ENCODE peak calls at places on chromosomes 3 and 15, in nine cellular contexts. X is IMR-90; W is tibial nerve; Q is naive thymus-derived CD4-positive, alpha-beta T cell; P is colonic mucosa; R is esophagus squamous epithelium; F is HAP-1; K is adrenal gland; G is sigmoid colon. T is an unnamed sample.
A peak's percentile ranks its signal among the peaks of the same experiment; 100 is the strongest.

GRCh38 chr15:85646538-85647091 is 148.1 kb downstream of the KLHL25 start:
- DNase-seq in R (no peak), W (no peak), Q (no peak), P (no peak), X (peak; percentile 93), K (no peak), G (no peak), F (no peak), T (no peak)

GRCh38 chr3:140148824-140149390 is 213.9 kb downstream of the CLSTN2 start:
- DNase-seq in X (no peak), F (no peak), G (no peak), P (no peak), K (no peak), R (no peak), W (no peak), Q (no peak), T (no peak)

GRCh38 chr3:56784452-56785001 is 17.2 kb downstream of the ARHGEF3 start:
- DNase-seq in R (no peak), F (no peak), G (no peak), X (no peak), W (no peak), Q (no peak), P (no peak), K (no peak), T (no peak)

GRCh38 chr15:26690778-26691177 is 82.1 kb downstream of the GABRB3 start:
- DNase-seq in R (no peak), P (no peak), F (no peak), K (no peak), G (no peak), Q (no peak), W (no peak), X (no peak), T (no peak)

GRCh38 chr3:133491481-133492059 is 81.9 kb upstream of the CDV3 start:
- DNase-seq in K (no peak), W (no peak), P (no peak), F (no peak), R (no peak), Q (no peak), X (no peak), G (no peak), T (no peak)

GRCh38 chr15:63502843-63503738 is 1.3 kb upstream of the USP3 start:
- DNase-seq in G (peak; percentile 95), F (no peak), K (peak; percentile 95), P (peak; percentile 97), Q (peak; percentile 61), X (peak; percentile 87), W (peak; percentile 81), R (peak; percentile 49), T (no peak)

GRCh38 chr3:186002884-186003472 is 65.2 kb upstream of the TRA2B start:
- DNase-seq in K (no peak), G (no peak), X (peak; percentile 48), P (no peak), Q (no peak), W (no peak), F (no peak), R (no peak), T (no peak)

GRCh38 chr15:58224068-58224467 is 85.9 kb downstream of the AQP9 start:
- DNase-seq in F (no peak), X (no peak), R (no peak), G (no peak), K (peak; percentile 52), W (no peak), Q (no peak), P (no peak), T (no peak)

GRCh38 chr15:29681946-29682345 is 140.3 kb downstream of the TJP1 start:
- DNase-seq in K (no peak), F (no peak), W (no peak), G (no peak), P (no peak), Q (no peak), X (no peak), R (no peak), T (no peak)

GRCh38 chr3:72887723-72888545 is at the start of gene GXYLT2:
- DNase-seq in R (no peak), Q (peak; percentile 3), F (peak; percentile 70), P (peak; percentile 76), W (peak; percentile 31), X (peak; percentile 71), K (peak; percentile 75), G (peak; percentile 83), T (peak; percentile 29)

DNA sequence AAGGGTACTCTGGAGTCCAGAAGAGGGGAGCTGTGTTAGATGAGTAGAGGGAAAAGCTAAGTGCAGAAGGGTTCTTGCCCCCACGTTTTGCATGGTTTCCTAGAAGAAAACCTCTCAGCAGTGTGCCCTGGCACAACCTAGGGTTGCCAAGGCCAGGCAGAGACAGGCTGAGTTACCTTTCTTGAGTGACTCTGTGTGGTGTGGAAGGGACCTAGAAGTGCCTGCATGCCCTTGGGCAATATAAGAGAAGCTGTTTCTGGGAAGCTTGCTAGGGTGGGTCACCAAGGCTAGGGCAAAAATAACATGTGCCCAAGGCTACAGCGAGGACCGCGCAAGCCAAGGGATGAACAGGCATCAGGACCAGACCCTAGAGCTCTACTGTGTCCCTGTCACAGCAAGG is 3.4 kb upstream of the SAMD7 start:
- DNase-seq in X (no peak), F (no peak), W (no peak), R (no peak), P (no peak), G (no peak), K (no peak), Q (no peak), T (no peak)
- H3K4me1 ChIP-seq in X (no peaks in the 10 kb centered on the region), F (peaks cover 14% of the 10 kb centered on the region), W (no peaks in the 10 kb centered on the region), R (no peaks in the 10 kb centered on the region), P (no peaks in the 10 kb centered on the region), G (no peaks in the 10 kb centered on the region), K (no peaks in the 10 kb centered on the region), Q (no peaks in the 10 kb centered on the region), T (no peaks in the 10 kb centered on the region)

DNA sequence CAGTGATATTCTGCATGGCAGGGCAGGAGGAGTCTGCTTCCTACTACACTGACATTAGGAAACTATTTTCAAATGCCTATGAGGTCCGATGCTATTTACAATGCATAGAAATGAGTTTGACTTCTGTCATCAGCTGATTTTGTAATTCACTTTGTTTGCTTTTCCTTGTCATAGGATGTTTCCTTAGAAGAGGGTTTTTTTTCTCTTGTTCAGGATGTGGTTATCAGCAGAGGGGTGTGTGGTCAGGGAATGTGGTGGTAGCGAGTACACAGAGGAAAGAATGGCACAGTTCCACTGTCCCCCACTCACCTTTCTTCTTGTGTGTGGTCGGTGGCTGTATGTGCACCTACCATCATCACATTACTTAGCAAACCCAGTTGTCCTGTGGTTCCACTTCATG is 231.5 kb downstream of the LRTM1 start:
- DNase-seq in Q (no peak), X (no peak), G (no peak), K (no peak), R (no peak), W (no peak), F (no peak), P (no peak), T (no peak)
- H3K4me1 ChIP-seq in Q (no peaks in the 10 kb centered on the region), X (no peaks in the 10 kb centered on the region), G (no peaks in the 10 kb centered on the region), K (no peaks in the 10 kb centered on the region), R (no peaks in the 10 kb centered on the region), W (no peaks in the 10 kb centered on the region), F (peaks cover 38% of the 10 kb centered on the region), P (no peaks in the 10 kb centered on the region), T (peaks cover 1% of the 10 kb centered on the region)

DNA sequence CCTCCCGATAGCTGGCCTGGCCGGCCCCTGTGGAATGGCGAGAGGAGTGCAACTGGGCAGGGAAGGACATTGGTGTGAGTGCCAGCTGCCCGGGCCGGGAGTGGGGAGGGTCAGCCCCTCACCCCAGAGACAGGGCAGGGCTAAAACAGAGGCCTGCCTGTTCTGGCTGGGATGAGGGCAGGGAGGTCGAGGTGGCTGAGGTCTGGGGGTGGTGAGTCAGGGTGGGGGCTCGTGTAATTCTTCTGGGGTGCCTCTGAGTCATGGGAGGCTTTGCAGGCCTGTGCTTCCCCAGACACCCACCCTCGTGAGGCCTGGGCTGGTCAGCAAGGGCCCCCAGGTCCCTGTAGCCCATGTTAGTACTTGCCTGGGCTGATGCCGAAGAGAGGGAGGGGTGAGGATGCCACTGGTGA is 1.5 kb downstream of the SEMA3B start:
- DNase-seq in W (no peak), P (no peak), X (peak; percentile 37), K (no peak), R (no peak), Q (no peak), F (no peak), G (no peak), T (no peak)
- H3K4me1 ChIP-seq in W (peaks cover 78% of the 10 kb centered on the region), P (peaks cover 28% of the 10 kb centered on the region), X (peaks cover 52% of the 10 kb centered on the region), K (peaks cover 61% of the 10 kb centered on the region), R (peaks cover 22% of the 10 kb centered on the region), Q (peaks cover 10% of the 10 kb centered on the region), F (no peaks in the 10 kb centered on the region), G (peaks cover 65% of the 10 kb centered on the region), T (peaks cover 23% of the 10 kb centered on the region)

GRCh38 chr15:40438712-40439111 is 2.0 kb upstream of the BAHD1 start:
- DNase-seq in F (no peak), X (no peak), W (no peak), P (no peak), G (no peak), Q (no peak), K (peak; percentile 69), R (no peak), T (no peak)

GRCh38 chr15:40441012-40441735 is 421 bp downstream of the BAHD1 start:
- DNase-seq in R (no peak), P (no peak), G (no peak), Q (no peak), W (peak; percentile 27), K (peak; percentile 27), F (no peak), X (no peak), T (no peak)

GRCh38 chr15:40440300-40441011 is at the start of gene BAHD1:
- DNase-seq in R (peak; percentile 75), K (peak; percentile 98), G (peak; percentile 98), P (peak; percentile 98), F (peak; percentile 93), W (peak; percentile 91), X (peak; percentile 92), Q (peak; percentile 89), T (peak; percentile 91)

GRCh38 chr15:40437754-40438687 is 2.7 kb upstream of the BAHD1 start:
- DNase-seq in W (no peak), R (no peak), F (no peak), P (no peak), X (no peak), G (no peak), K (no peak), Q (no peak), T (no peak)

DNA sequence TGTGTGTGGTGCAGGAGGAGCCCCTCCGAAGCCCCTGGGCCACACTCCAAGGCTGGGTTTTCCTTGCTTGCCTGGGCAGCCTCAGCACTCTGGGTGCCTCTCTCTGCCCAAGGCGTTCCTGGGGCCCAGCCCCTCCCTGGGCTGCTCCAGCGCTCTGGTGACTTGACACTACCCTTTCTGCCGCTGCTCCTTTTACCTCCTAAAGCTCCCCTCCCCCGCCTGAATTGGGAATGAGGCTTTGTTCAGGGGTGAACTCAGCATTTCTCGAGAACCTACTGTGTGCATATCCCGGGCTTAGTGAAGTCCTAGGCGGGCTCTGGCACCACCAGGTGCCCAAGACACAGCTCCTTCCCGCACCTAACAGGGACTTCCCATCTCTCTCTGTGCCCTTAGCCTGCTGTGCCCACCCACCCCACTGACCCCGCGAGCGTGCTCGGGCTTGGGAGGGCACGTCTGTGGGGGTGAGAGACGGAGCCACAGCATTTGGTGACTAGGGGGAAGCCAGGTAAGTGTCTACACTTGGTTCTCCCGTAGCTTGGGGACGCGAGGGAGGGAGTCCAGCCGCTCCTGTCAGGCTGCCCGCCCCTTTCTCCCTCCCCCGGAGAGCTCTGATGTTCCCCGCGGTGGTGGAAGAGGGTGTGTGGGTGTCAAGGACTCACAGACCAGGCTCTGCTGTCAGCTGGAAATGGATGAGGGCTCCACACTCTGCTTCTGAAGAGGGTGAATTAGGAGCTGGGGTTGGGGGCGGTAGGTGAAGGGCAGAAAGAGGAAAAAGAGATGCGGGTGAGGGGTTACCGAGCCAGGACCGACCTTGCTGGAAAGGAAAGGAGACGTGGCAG is 1.1 kb upstream of the BAHD1 start:
- DNase-seq in X (peak; percentile 26), K (peak; percentile 87), F (peak; percentile 36), P (peak; percentile 59), R (no peak), Q (peak; percentile 17), G (no peak), W (no peak), T (no peak)
- H3K4me1 ChIP-seq in X (peaks cover 17% of the 10 kb centered on the region), K (peaks cover 58% of the 10 kb centered on the region), F (peaks cover 35% of the 10 kb centered on the region), P (peaks cover 10% of the 10 kb centered on the region), R (peaks cover 28% of the 10 kb centered on the region), Q (peaks cover 25% of the 10 kb centered on the region), G (peaks cover 50% of the 10 kb centered on the region), W (peaks cover 17% of the 10 kb centered on the region), T (peaks cover 23% of the 10 kb centered on the region)